ENCODE peak calls at places on chromosomes 3 and 15, in six cellular contexts. T is GM13977, N is neural progenitor cell, C is hepatocyte, Y is bronchial epithelial cell, Z is AG09309. D is an unnamed sample.

GRCh38 chr3:123084192-123084591 is 17.4 kb downstream of the PDIA5 start:
- DNase-seq in T (no peak), N (no peak), C (no peak), Y (no peak), Z (no peak), D (no peak)

GRCh38 chr15:71252036-71252898 is 137.0 kb downstream of the THSD4 start:
- DNase-seq in T (no peak), N (no peak), C (peak; percentile 78), Y (peak; percentile 80), Z (no peak), D (no peak)

GRCh38 chr3:175255698-175256097 is 396.6 kb downstream of the NAALADL2 start:
- DNase-seq in T (no peak), N (no peak), C (no peak), Y (peak; percentile 93), Z (no peak), D (no peak)

GRCh38 chr3:20043398-20043797 is 3.2 kb downstream of the KAT2B start:
- DNase-seq in T (no peak), N (no peak), C (peak; percentile 52), Y (no peak), Z (no peak), D (peak; percentile 75)

GRCh38 chr3:20073683-20074082 is 33.4 kb downstream of the KAT2B start:
- DNase-seq in T (no peak), N (peak; percentile 61), C (no peak), Y (peak; percentile 29), Z (no peak), D (no peak)

GRCh38 chr3:51967384-51968174 is at the start of gene PCBP4:
- DNase-seq in T (peak; percentile 72), N (peak; percentile 93), C (peak; percentile 83), Y (no peak), Z (no peak), D (peak; percentile 37)

GRCh38 chr15:40825661-40826088 is 2.8 kb downstream of the PPP1R14D start:
- DNase-seq in T (no peak), N (no peak), C (peak; percentile 54), Y (peak; percentile 40), Z (peak; percentile 16), D (no peak)

GRCh38 chr15:92801774-92802464 is 98.2 kb upstream of the CHD2 start:
- DNase-seq in T (no peak), N (no peak), C (no peak), Y (peak; percentile 88), Z (peak; percentile 89), D (no peak)

GRCh38 chr15:50049871-50050270 is 69.2 kb downstream of the ATP8B4 start:
- DNase-seq in T (no peak), N (no peak), C (no peak), Y (no peak), Z (peak; percentile 82), D (no peak)

GRCh38 chr3:17832021-17832420 is 89.6 kb upstream of the TBC1D5 start:
- DNase-seq in T (no peak), N (no peak), C (no peak), Y (peak; percentile 50), Z (no peak), D (no peak)

GRCh38 chr3:195139876-195140240 is 131.1 kb downstream of the XXYLT1 start:
- DNase-seq in T (no peak), N (no peak), C (peak; percentile 64), Y (peak; percentile 77), Z (no peak), D (no peak)

GRCh38 chr15:39269352-39269751 is 311.5 kb upstream of the THBS1 start:
- DNase-seq in T (no peak), N (no peak), C (no peak), Y (no peak), Z (no peak), D (no peak)

GRCh38 chr15:31338318-31338878 is 11.8 kb downstream of the KLF13 start:
- DNase-seq in T (no peak), N (no peak), C (no peak), Y (no peak), Z (no peak), D (peak; percentile 57)

GRCh38 chr15:52042051-52042851 is 23.2 kb downstream of the MAPK6 start:
- DNase-seq in T (no peak), N (no peak), C (no peak), Y (peak; percentile 50), Z (no peak), D (no peak)

GRCh38 chr3:20478407-20478806 is 292.4 kb upstream of the SGO1 start:
- DNase-seq in T (no peak), N (no peak), C (no peak), Y (no peak), Z (no peak), D (no peak)

GRCh38 chr3:18556001-18556408 is 130.9 kb upstream of the SATB1 start:
- DNase-seq in T (no peak), N (no peak), C (no peak), Y (peak; percentile 20), Z (no peak), D (no peak)

GRCh38 chr15:90336705-90337141 is 15.4 kb upstream of the ZNF774 start:
- DNase-seq in T (no peak), N (no peak), C (no peak), Y (peak; percentile 99), Z (no peak), D (peak; percentile 17)

GRCh38 chr15:79341361-79341760 is 30.4 kb downstream of the TMED3 start:
- DNase-seq in T (no peak), N (no peak), C (no peak), Y (no peak), Z (no peak), D (no peak)

GRCh38 chr3:159346504-159346903 is 544.6 kb downstream of the MFSD1 start:
- DNase-seq in T (no peak), N (no peak), C (no peak), Y (no peak), Z (no peak), D (no peak)

GRCh38 chr3:111151438-111151837 is 79.8 kb downstream of the NECTIN3 start:
- DNase-seq in T (no peak), N (no peak), C (peak; percentile 22), Y (peak; percentile 85), Z (peak; percentile 18), D (no peak)

GRCh38 chr3:66858656-66859381 is 139.3 kb upstream of the KBTBD8 start:
- DNase-seq in T (no peak), N (peak; percentile 60), C (no peak), Y (no peak), Z (no peak), D (peak; percentile 1)

GRCh38 chr3:66502267-66502874 is 1.5 kb upstream of the LRIG1 start:
- DNase-seq in T (no peak), N (no peak), C (no peak), Y (no peak), Z (no peak), D (no peak)

GRCh38 chr3:43818229-43818628 is 127.5 kb downstream of the ABHD5 start:
- DNase-seq in T (no peak), N (no peak), C (no peak), Y (peak; percentile 12), Z (no peak), D (no peak)

GRCh38 chr3:37905987-37906674 is 44.5 kb downstream of the CTDSPL start:
- DNase-seq in T (no peak), N (no peak), C (peak; percentile 32), Y (no peak), Z (peak; percentile 45), D (no peak)

GRCh38 chr3:155032918-155033317 is 47.2 kb upstream of the MME start:
- DNase-seq in T (no peak), N (no peak), C (no peak), Y (peak; percentile 6), Z (no peak), D (no peak)

GRCh38 chr3:141452045-141452444 is 34.8 kb upstream of the RASA2 start:
- DNase-seq in T (peak; percentile 55), N (peak; percentile 57), C (peak; percentile 66), Y (peak; percentile 59), Z (no peak), D (peak; percentile 80)

GRCh38 chr3:65785065-65785645 is 253.6 kb downstream of the MAGI1 start:
- DNase-seq in T (peak; percentile 43), N (peak; percentile 72), C (peak; percentile 78), Y (peak; percentile 60), Z (peak; percentile 27), D (peak; percentile 71)

GRCh38 chr3:138135141-138135832 is 3.1 kb upstream of the A4GNT start:
- DNase-seq in T (no peak), N (no peak), C (no peak), Y (no peak), Z (no peak), D (no peak)

GRCh38 chr15:45910671-45911070 is 275.8 kb downstream of the SQOR start:
- DNase-seq in T (no peak), N (no peak), C (no peak), Y (no peak), Z (no peak), D (no peak)

DNA sequence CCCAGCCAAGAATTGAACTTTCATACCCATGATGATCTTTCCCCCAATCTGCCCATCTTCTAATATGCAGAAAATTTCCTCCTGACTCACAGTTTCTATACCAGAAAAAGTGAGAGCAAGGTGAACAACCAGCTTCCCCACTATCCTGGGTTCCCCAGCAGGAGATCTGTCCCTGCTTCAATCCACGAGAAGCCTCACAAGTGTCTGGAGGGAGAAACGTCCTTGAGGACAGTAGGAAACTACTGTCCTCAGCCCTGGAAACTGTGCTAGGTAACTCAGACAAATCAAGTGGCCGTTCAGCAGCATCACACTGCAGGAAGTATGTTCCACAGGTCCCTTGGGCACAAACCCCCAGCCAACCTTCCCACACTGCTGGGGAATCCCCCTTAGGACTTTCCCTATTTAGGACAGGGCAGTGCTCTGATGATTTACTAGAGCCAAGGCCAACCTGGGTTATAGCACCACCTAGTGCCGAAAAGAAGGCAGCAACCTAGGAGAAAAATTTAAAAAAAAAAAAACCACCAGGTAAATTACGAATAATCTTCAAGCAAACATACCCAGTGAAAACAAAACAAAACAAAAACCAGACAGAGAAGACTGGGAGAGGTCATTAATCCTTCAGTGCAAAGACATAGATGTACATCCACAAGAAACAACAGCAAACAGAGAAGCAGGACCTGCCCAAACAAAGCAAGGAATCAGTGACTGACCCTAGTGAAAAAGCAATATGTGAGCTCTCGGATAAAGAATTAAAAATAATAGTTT is 36.0 kb downstream of the MORC1 start:
- DNase-seq in T (peak; percentile 41), N (peak; percentile 66), C (peak; percentile 70), Y (peak; percentile 53), Z (no peak), D (peak; percentile 89)
- TF ChIP-seq CTCF in T (peak; percentile 78), N (peak; percentile 86), C (peak; percentile 70), Y (peak; percentile 72), Z (peak; percentile 74), D (peak; percentile 80)

GRCh38 chr3:132721479-132722164 is 587 bp downstream of the NPHP3 start:
- DNase-seq in T (no peak), N (peak; percentile 88), C (peak; percentile 79), Y (peak; percentile 33), Z (peak; percentile 10), D (peak; percentile 62)
- TF ChIP-seq CTCF in T (no peak), N (peak; percentile 45), C (no peak), Y (peak; percentile 34), Z (peak; percentile 32), D (no peak)

DNA sequence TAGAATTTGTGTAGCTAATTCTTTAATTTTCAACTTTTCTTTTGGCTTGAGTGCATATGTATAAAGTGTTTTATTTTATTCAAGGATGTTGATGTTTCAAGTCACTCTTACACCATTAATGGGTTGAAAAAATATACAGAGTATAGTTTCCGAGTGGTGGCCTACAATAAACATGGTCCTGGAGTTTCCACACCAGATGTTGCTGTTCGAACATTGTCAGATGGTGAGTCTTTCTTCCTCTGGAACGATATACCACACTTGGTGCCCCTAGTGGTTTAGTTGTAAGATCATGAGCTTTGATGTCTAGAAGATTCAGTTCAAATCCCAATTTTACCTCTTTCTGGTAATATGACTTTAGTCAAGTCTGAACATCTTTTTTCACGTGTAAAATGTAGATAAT is 119.3 kb downstream of the HCN4 start:
- DNase-seq in T (no peak), N (no peak), C (no peak), Y (no peak), Z (no peak), D (no peak)
- TF ChIP-seq CTCF in T (no peak), N (peak; percentile 10), C (no peak), Y (no peak), Z (peak; percentile 8), D (no peak)

GRCh38 chr3:127679534-127680145 is 6.9 kb downstream of the ABTB1 start:
- DNase-seq in T (no peak), N (peak; percentile 56), C (no peak), Y (no peak), Z (no peak), D (no peak)
- TF ChIP-seq CTCF in T (peak; percentile 21), N (peak; percentile 52), C (peak; percentile 7), Y (peak; percentile 30), Z (peak; percentile 41), D (peak; percentile 25)

D was measured in GM12865.